ENCODE peak calls at places on chromosomes 13 and 19, in nine cellular contexts. Y is esophagus squamous epithelium, C is RWPE1, H is mammary epithelial cell, U is gastrocnemius medialis, D is pancreas, Q is colonic mucosa, R is nephron progenitor cell, O is mesothelial cell of epicardium. J is an unnamed sample.

GRCh38 chr19:4023600-4024398 is 16.3 kb downstream of the PIAS4 start:
- DNase-seq in O (no peak), U (no peak), R (no peak), H (no peak), C (no peak), Q (no peak), D (peak; percentile 45), Y (no peak), J (no peak)

GRCh38 chr19:6963937-6964336 is 57.3 kb downstream of the MBD3L2B start:
- DNase-seq in Y (no peak), Q (no peak), H (no peak), U (no peak), D (no peak), O (no peak), C (no peak), R (no peak), J (no peak)

GRCh38 chr13:99648266-99648665 is 147.0 kb downstream of the TM9SF2 start:
- DNase-seq in C (no peak), D (no peak), U (no peak), H (no peak), Q (no peak), R (no peak), Y (no peak), O (no peak), J (no peak)

GRCh38 chr19:32421589-32422361 is 16.2 kb downstream of the DPY19L3 start:
- DNase-seq in Y (no peak), D (no peak), C (no peak), Q (no peak), H (no peak), R (no peak), O (no peak), U (no peak), J (no peak)

GRCh38 chr19:39949026-39949747 is 14.8 kb upstream of the FCGBP start:
- DNase-seq in H (no peak), Y (no peak), C (no peak), O (peak; percentile 16), U (no peak), Q (no peak), R (no peak), D (no peak), J (no peak)

GRCh38 chr19:29259867-29260281 is 46.9 kb upstream of the UQCRFS1 start:
- DNase-seq in D (no peak), C (no peak), U (peak; percentile 33), H (no peak), O (no peak), Q (no peak), Y (no peak), R (peak; percentile 36), J (no peak)

GRCh38 chr19:28606269-28607032 is 606.5 kb downstream of the UQCRFS1 start:
- DNase-seq in C (no peak), H (no peak), D (no peak), Y (no peak), R (no peak), U (no peak), Q (no peak), O (no peak), J (no peak)

GRCh38 chr13:35225582-35225981 is 250.9 kb downstream of the MAB21L1 start:
- DNase-seq in U (no peak), D (no peak), Y (no peak), O (no peak), H (no peak), Q (no peak), R (no peak), C (no peak), J (no peak)

GRCh38 chr19:45137179-45137761 is 23.5 kb downstream of the NKPD1 start:
- DNase-seq in H (no peak), Q (no peak), R (no peak), C (no peak), D (no peak), Y (no peak), O (no peak), U (no peak), J (no peak)

GRCh38 chr19:53580871-53581835 is 43.2 kb downstream of the ZNF331 start:
- DNase-seq in U (no peak), R (no peak), Q (no peak), H (no peak), C (no peak), D (peak; percentile 44), O (no peak), Y (no peak), J (no peak)

GRCh38 chr19:35253316-35254286 is 4.8 kb downstream of the LSR start:
- DNase-seq in O (peak; percentile 36), U (no peak), Y (no peak), Q (peak; percentile 12), H (no peak), D (peak; percentile 42), R (no peak), C (no peak), J (no peak)

GRCh38 chr19:35254341-35255297 is 5.8 kb downstream of the LSR start:
- DNase-seq in D (no peak), U (no peak), Y (no peak), R (no peak), H (no peak), Q (peak; percentile 13), O (peak; percentile 29), C (no peak), J (no peak)

GRCh38 chr19:35260694-35261304 is 8.0 kb upstream of the USF2 start:
- DNase-seq in U (no peak), R (no peak), H (no peak), Q (peak; percentile 8), C (no peak), D (peak; percentile 35), Y (no peak), O (no peak), J (no peak)

GRCh38 chr19:35256566-35256965 is 7.8 kb downstream of the LSR start:
- DNase-seq in H (no peak), Q (no peak), R (no peak), O (no peak), D (no peak), C (no peak), Y (no peak), U (no peak), J (no peak)

GRCh38 chr19:35257113-35257461 is 8.3 kb downstream of the LSR start:
- DNase-seq in C (no peak), H (no peak), U (no peak), D (peak; percentile 43), Y (no peak), Q (no peak), R (no peak), O (peak; percentile 34), J (no peak)
- TF ChIP-seq CTCF in C (no peak), H (no peak), U (no peak), D (no peak), Y (no peak), Q (no peak), R (no peak), O (no peak), J (no peak)

GRCh38 chr13:27797228-27797624 is 4.9 kb downstream of the GSX1 start:
- DNase-seq in O (peak; percentile 59), H (peak; percentile 50), U (no peak), Y (no peak), D (no peak), Q (no peak), C (peak; percentile 22), R (peak; percentile 77), J (no peak)
- TF ChIP-seq CTCF in O (peak; percentile 43), H (peak; percentile 27), U (no peak), Y (no peak), D (peak; percentile 11), Q (no peak), C (no peak), R (peak; percentile 47), J (no peak)

DNA sequence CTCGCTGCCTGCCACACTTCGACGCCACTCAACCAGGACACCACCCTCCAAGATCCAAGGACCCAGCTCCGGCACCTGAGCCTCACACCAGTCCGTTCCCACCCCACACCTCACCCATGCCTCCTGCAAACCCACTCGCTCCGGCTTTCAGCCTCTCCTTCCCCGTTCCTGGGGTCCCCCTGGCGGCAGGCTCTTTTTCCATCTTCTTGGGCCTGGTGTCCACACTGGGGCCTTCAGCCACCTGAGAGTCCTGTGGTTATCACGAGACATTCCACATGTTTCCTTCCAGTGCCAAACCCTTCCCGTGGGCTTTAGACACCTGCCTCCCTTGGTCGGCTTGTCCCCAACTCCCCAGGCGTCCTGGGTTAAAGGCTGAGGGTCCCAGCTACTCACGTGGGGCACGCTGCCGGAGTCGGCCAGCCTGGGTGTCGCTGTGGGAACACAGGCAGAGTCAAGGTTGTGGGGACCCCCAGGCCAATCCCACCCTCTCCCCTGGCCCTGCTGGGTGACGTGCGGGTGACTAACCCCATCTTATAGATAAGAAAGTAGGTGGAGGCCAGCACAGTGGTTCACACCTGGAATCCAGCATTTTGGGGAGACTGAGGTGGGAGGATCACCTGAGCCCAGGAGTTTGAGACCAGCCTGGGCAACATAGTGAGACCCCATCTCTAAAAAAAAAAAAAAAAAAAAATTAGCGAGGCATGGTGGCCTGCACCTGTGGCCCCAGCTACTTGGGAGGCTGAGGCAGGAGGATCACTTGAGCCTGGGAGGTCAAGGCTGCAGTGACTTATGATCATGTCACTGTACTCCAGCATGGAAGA is 2.0 kb downstream of the JSRP1 start:
- DNase-seq in U (no peak), R (peak; percentile 71), D (peak; percentile 60), Q (no peak), Y (no peak), C (no peak), O (peak; percentile 79), H (no peak), J (no peak)
- TF ChIP-seq CTCF in U (peak; percentile 30), R (peak; percentile 47), D (no peak), Q (no peak), Y (no peak), C (no peak), O (peak; percentile 38), H (no peak), J (no peak)

GRCh38 chr13:38670627-38671026 is 16.2 kb upstream of the FREM2 start:
- DNase-seq in Y (no peak), H (peak; percentile 42), U (no peak), O (no peak), Q (no peak), R (no peak), D (no peak), C (no peak), J (no peak)
- TF ChIP-seq CTCF in Y (no peak), H (peak; percentile 51), U (no peak), O (no peak), Q (no peak), R (no peak), D (no peak), C (no peak), J (no peak)

DNA sequence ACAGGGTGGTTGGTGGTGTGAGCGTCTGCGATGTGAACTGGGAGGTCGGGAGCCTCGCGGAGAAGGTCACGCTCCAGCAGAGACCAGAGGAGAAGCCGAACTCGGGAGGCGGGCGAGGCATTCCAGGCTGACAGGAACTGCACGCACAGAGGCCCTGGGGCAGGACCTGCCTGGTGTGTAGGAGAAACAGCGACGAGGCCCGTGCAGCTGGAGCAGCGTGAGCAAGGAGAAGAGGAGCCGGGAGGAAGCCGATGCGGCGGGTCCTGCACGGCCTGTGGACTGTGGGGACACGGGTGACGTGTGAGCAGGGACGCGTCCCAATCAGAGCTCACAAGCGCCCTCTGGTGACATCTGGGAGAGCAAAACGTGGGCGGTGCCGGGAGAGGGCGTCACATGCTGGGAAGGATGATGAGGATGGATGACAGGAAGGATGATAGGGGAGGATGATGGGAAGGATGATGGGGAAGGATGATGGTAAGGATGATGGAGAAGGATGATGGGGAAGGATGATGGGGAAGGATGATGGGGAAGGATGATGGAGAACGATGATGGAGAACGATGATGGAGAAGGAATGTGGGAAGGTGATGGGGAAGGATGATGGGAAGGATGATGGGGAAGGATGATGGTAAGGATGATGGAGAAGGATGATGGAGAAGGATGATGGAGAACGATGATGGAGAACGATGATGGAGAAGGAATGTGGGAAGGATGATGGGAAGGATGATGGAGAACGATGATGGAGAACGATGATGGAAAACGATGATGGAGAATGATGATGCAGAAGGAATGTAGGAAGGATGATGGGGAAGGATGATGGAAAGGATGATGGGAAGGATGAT is 16.1 kb upstream of the MADCAM1 start:
- DNase-seq in D (peak; percentile 89), H (peak; percentile 28), R (peak; percentile 76), U (no peak), Q (peak; percentile 78), C (no peak), O (peak; percentile 68), Y (no peak), J (no peak)
- TF ChIP-seq CTCF in D (peak; percentile 44), H (peak; percentile 56), R (peak; percentile 38), U (peak; percentile 35), Q (peak; percentile 49), C (no peak), O (no peak), Y (peak; percentile 49), J (no peak)

J was measured in omental fat pad.